ENCODE peak calls at places on chromosomes 3 and 15, in ten cellular contexts. Y is cardiac muscle cell; C is BE2C; V is left ventricle myocardium inferior; D is tibial nerve; I is RWPE2; M is A549; Z is body of pancreas; N is CD8-positive, alpha-beta T cell; S is psoas muscle. R is an unnamed sample. For H3K4me1 and H3K9me3, the result is how much of the 10 kb centered on the place peaks cover.

GRCh38 chr3:187669675-187670504 is at the start of gene SST:
- DNase-seq in Y (peak), C (peak), V (no peak), D (no peak), I (no peak), M (no peak), Z (peak), N (no peak), S (peak), R (peak)

GRCh38 chr3:122858373-122858772 is 63.5 kb downstream of the SLC49A4 start:
- DNase-seq in Y (peak), C (no peak), V (no peak), D (no peak), I (no peak), M (no peak), Z (no peak), N (no peak), S (no peak), R (peak)

GRCh38 chr3:194196876-194197275 is 60.9 kb downstream of the HES1 start:
- DNase-seq in Y (no peak), C (no peak), V (no peak), D (no peak), I (no peak), M (no peak), Z (no peak), N (no peak), S (no peak), R (no peak)

GRCh38 chr3:79016587-79017380 is 751.0 kb downstream of the ROBO1 start:
- DNase-seq in Y (no peak), C (no peak), V (no peak), D (no peak), I (no peak), M (no peak), Z (no peak), N (no peak), S (no peak), R (no peak)

GRCh38 chr3:172068977-172069376 is 29.6 kb downstream of the FNDC3B start:
- DNase-seq in Y (no peak), C (no peak), V (no peak), D (no peak), I (no peak), M (no peak), Z (no peak), N (no peak), S (no peak), R (no peak)

GRCh38 chr3:48715179-48715800 is 1.7 kb downstream of the IP6K2 start:
- DNase-seq in Y (peak), C (peak), V (no peak), D (no peak), I (no peak), M (no peak), Z (no peak), N (no peak), S (no peak), R (no peak)

GRCh38 chr3:25540187-25540765 is 112.2 kb downstream of the RARB start:
- DNase-seq in Y (no peak), C (no peak), V (no peak), D (no peak), I (no peak), M (no peak), Z (no peak), N (no peak), S (no peak), R (no peak)

GRCh38 chr3:132256984-132257383 is 60.2 kb upstream of the ACP3 start:
- DNase-seq in Y (peak), C (peak), V (no peak), D (no peak), I (no peak), M (no peak), Z (peak), N (no peak), S (no peak), R (peak)

GRCh38 chr3:99639579-99639978 is 1.2 kb downstream of the COL8A1 start:
- DNase-seq in Y (peak), C (no peak), V (no peak), D (no peak), I (no peak), M (no peak), Z (no peak), N (no peak), S (no peak), R (no peak)

GRCh38 chr3:172159376-172159775 is 120.0 kb downstream of the FNDC3B start:
- DNase-seq in Y (no peak), C (no peak), V (no peak), D (no peak), I (no peak), M (no peak), Z (no peak), N (no peak), S (no peak), R (no peak)

GRCh38 chr15:69784808-69785550 is 312.7 kb downstream of the TLE3 start:
- DNase-seq in Y (peak), C (no peak), V (no peak), D (no peak), I (no peak), M (no peak), Z (no peak), N (no peak), S (no peak), R (no peak)

GRCh38 chr3:49371946-49372345 is 13.8 kb upstream of the GPX1 start:
- DNase-seq in Y (no peak), C (no peak), V (no peak), D (no peak), I (no peak), M (no peak), Z (no peak), N (no peak), S (no peak), R (no peak)

GRCh38 chr3:48463703-48464102 is 17.2 kb downstream of the ATRIP start:
- DNase-seq in Y (no peak), C (no peak), V (no peak), D (no peak), I (no peak), M (no peak), Z (no peak), N (no peak), S (no peak), R (no peak)

GRCh38 chr3:2853627-2854026 is 256.5 kb downstream of the IL5RA start:
- DNase-seq in Y (no peak), C (no peak), V (no peak), D (no peak), I (no peak), M (no peak), Z (no peak), N (no peak), S (no peak), R (no peak)

GRCh38 chr3:139455855-139456254 is 20.5 kb downstream of the RBP2 start:
- DNase-seq in Y (peak), C (no peak), V (no peak), D (no peak), I (no peak), M (peak), Z (no peak), N (no peak), S (no peak), R (no peak)

GRCh38 chr15:63490345-63491034 is 13.9 kb upstream of the USP3 start:
- DNase-seq in Y (no peak), C (no peak), V (no peak), D (no peak), I (no peak), M (no peak), Z (no peak), N (no peak), S (no peak), R (no peak)

GRCh38 chr3:52973806-52974205 is 72.1 kb downstream of the SFMBT1 start:
- DNase-seq in Y (no peak), C (no peak), V (no peak), D (no peak), I (no peak), M (no peak), Z (no peak), N (no peak), S (no peak), R (no peak)

GRCh38 chr3:150370982-150371381 is 37.1 kb upstream of the TSC22D2 start:
- DNase-seq in Y (no peak), C (no peak), V (no peak), D (no peak), I (no peak), M (no peak), Z (no peak), N (no peak), S (no peak), R (no peak)

GRCh38 chr3:187783098-187783497 is 37.8 kb upstream of the BCL6 start:
- DNase-seq in Y (peak), C (no peak), V (peak), D (no peak), I (no peak), M (no peak), Z (peak), N (no peak), S (no peak), R (no peak)

GRCh38 chr3:151165221-151165620 is 37.8 kb downstream of the GPR171 start:
- DNase-seq in Y (no peak), C (no peak), V (no peak), D (no peak), I (no peak), M (no peak), Z (no peak), N (no peak), S (no peak), R (no peak)

GRCh38 chr3:121747976-121748375 is 1.6 kb downstream of the GOLGB1 start:
- DNase-seq in Y (no peak), C (no peak), V (no peak), D (no peak), I (no peak), M (no peak), Z (no peak), N (no peak), S (no peak), R (no peak)

GRCh38 chr3:168081171-168081771 is 14.5 kb downstream of the GOLIM4 start:
- DNase-seq in Y (no peak), C (no peak), V (no peak), D (no peak), I (no peak), M (no peak), Z (no peak), N (no peak), S (no peak), R (no peak)

GRCh38 chr3:3443482-3443881 is 264.0 kb upstream of the CRBN start:
- DNase-seq in Y (no peak), C (no peak), V (no peak), D (no peak), I (no peak), M (no peak), Z (no peak), N (no peak), S (no peak), R (no peak)

GRCh38 chr3:31193871-31194270 is 299.4 kb upstream of the GADL1 start:
- DNase-seq in Y (no peak), C (no peak), V (no peak), D (no peak), I (no peak), M (no peak), Z (no peak), N (no peak), S (no peak), R (no peak)

GRCh38 chr3:178084938-178085816 is 451.1 kb upstream of the KCNMB2 start:
- DNase-seq in Y (peak), C (peak), V (peak), D (peak), I (no peak), M (no peak), Z (peak), N (peak), S (peak), R (peak)

GRCh38 chr3:32106132-32106928 is at the start of gene GPD1L:
- DNase-seq in Y (peak), C (peak), V (peak), D (peak), I (peak), M (peak), Z (peak), N (peak), S (peak), R (peak)

GRCh38 chr15:89018235-89018634 is 70.0 kb upstream of the ABHD2 start:
- DNase-seq in Y (peak), C (no peak), V (peak), D (peak), I (no peak), M (no peak), Z (peak), N (no peak), S (peak), R (no peak)

GRCh38 chr15:48641416-48641815 is 4.1 kb downstream of the FBN1 start:
- DNase-seq in Y (peak), C (no peak), V (no peak), D (no peak), I (no peak), M (no peak), Z (no peak), N (no peak), S (no peak), R (no peak)

GRCh38 chr15:80982205-80982604 is 7.4 kb downstream of the MESD start:
- DNase-seq in Y (no peak), C (no peak), V (no peak), D (no peak), I (no peak), M (no peak), Z (no peak), N (no peak), S (no peak), R (no peak)

GRCh38 chr15:48553559-48553958 is 92.0 kb downstream of the FBN1 start:
- DNase-seq in Y (peak), C (no peak), V (no peak), D (no peak), I (no peak), M (no peak), Z (no peak), N (no peak), S (no peak), R (no peak)

GRCh38 chr3:114380233-114380645 is 86.4 kb downstream of the TIGIT start:
- DNase-seq in Y (peak), C (no peak), V (peak), D (peak), I (no peak), M (no peak), Z (peak), N (no peak), S (peak), R (peak)

GRCh38 chr3:183188895-183189462 is 26.4 kb upstream of the LAMP3 start:
- DNase-seq in Y (peak), C (peak), V (peak), D (no peak), I (no peak), M (peak), Z (peak), N (peak), S (peak), R (peak)

GRCh38 chr15:100704281-100705055 is 102.1 kb downstream of the ASB7 start:
- DNase-seq in Y (no peak), C (no peak), V (no peak), D (no peak), I (peak), M (no peak), Z (no peak), N (no peak), S (no peak), R (no peak)

DNA sequence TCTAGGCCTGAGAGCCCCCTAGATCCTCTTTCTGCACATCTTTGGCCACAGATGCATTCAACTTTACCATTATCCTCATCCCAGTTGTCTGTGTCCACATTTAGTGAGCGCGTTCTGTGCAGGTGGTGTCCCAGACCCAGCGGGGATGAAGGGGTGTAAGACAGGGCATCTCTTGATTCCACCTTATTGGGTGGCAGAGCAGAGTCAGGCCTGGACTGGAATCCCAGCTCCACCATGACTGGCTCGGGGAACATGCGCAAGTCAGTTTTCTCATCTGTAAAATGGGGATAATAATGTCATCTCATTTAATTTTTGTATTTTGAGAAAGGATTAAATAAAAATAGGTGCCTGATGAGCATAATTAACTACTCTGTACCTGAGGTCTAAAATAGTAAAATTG is 7.8 kb downstream of the SMAD6 start:
- DNase-seq in Y (no peak), C (no peak), V (no peak), D (no peak), I (no peak), M (no peak), Z (no peak), N (no peak), S (no peak), R (no peak)
- H3K4me1 ChIP-seq in Y (half or more), C (under half), V (half or more), D (under half), I (under half), M (half or more), Z (under half), N (under half), S (under half), R (under half)

DNA sequence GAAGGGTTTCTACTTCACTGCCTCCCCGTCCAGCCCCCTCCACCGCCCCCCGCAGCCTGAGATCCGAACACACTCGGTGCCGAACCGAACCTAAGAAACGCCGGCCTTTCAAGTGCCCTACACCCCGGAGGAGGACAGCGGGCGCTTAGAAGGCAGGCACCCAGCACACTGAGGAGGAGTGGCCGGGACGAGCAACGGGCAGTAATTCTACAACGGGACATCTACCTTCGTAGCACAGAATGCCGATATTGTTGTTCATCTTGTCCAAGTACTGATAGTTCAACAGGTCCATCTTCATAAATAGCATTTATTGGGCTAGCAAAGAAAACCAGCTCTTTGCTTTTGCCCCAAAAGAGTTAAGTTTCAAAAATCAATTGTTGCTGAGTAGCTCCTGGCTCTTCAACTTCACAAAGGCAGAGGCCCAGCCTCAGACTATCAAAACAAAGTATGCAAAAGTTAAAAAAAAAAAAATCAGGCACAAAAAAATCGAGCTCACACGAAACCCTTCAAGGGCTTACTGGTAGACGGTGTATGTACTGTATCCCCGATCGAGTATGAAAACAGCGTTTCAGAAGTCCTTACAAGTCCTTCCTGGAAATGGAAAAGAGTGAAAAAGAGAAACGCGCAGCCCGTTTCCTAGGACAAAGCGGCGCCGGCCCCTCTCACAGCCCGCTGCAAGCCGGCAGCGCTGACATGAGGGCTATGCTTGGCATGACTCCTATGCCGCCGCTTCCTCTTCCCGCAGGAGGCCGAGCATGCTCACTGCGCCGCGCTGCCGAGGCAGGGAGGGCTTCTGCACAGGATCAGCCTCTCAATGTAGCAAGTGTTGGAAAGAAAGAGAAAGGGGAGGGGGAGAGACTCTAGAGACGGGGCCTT is at the start of gene VGLL4:
- DNase-seq in Y (peak), C (peak), V (peak), D (peak), I (peak), M (peak), Z (peak), N (peak), S (peak), R (peak)
- TF ChIP-seq CTCF in Y (peak), C (no peak), V (peak), D (peak), I (peak), M (no peak), Z (no peak), N (no peak), S (peak), R (no peak)

GRCh38 chr3:72680766-72681165 is 167.5 kb downstream of the SHQ1 start:
- DNase-seq in Y (no peak), C (no peak), V (no peak), D (no peak), I (no peak), M (no peak), Z (no peak), N (no peak), S (no peak), R (no peak)

GRCh38 chr3:72675243-72675642 is 173.0 kb downstream of the SHQ1 start:
- DNase-seq in Y (peak), C (no peak), V (no peak), D (no peak), I (no peak), M (no peak), Z (no peak), N (no peak), S (no peak), R (no peak)

GRCh38 chr3:72678892-72679291 is 169.4 kb downstream of the SHQ1 start:
- DNase-seq in Y (no peak), C (no peak), V (no peak), D (no peak), I (no peak), M (no peak), Z (no peak), N (no peak), S (no peak), R (no peak)

GRCh38 chr3:72679540-72680198 is 168.6 kb downstream of the SHQ1 start:
- DNase-seq in Y (peak), C (no peak), V (no peak), D (no peak), I (no peak), M (no peak), Z (no peak), N (no peak), S (no peak), R (no peak)

DNA sequence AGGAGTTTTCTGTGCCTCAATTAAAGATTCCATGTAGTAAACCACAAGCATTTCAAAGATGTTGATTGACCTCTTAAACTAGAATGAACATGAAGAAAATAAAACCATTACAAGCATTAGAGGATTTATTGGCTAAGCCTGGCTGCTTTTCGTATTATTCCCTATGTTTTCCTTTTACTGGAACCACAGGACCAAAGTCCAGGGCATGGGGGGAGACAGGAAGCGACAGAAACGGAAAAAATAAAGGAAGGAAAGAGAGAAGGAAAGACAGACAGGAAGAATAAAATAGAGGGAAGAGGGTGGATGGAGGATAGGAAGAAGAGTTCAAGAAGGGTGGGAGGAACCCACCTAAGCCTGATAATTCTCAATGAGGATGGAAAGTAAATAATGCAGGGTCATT is 169.9 kb downstream of the SHQ1 start:
- DNase-seq in Y (no peak), C (no peak), V (no peak), D (no peak), I (no peak), M (no peak), Z (no peak), N (no peak), S (no peak), R (no peak)
- H3K9me3 ChIP-seq in Y (under half), C (under half), V (under half), D (under half), I (under half), M (under half), Z (under half), N (under half), S (under half), R (under half)

GRCh38 chr15:73990250-73991005 is 1.7 kb downstream of the STOML1 start:
- DNase-seq in Y (no peak), C (no peak), V (no peak), D (no peak), I (no peak), M (no peak), Z (no peak), N (no peak), S (no peak), R (no peak)

GRCh38 chr15:73992594-73992898 is 451 bp upstream of the STOML1 start:
- DNase-seq in Y (no peak), C (no peak), V (no peak), D (no peak), I (no peak), M (no peak), Z (no peak), N (no peak), S (no peak), R (no peak)

GRCh38 chr15:73991260-73991659 is 835 bp downstream of the STOML1 start:
- DNase-seq in Y (peak), C (peak), V (peak), D (peak), I (no peak), M (no peak), Z (peak), N (no peak), S (peak), R (no peak)

GRCh38 chr15:73993211-73993994 is 1.1 kb upstream of the PML start:
- DNase-seq in Y (no peak), C (no peak), V (no peak), D (no peak), I (no peak), M (no peak), Z (no peak), N (no peak), S (no peak), R (no peak)

GRCh38 chr15:73991726-73992593 is at the start of gene STOML1:
- DNase-seq in Y (peak), C (peak), V (peak), D (peak), I (peak), M (peak), Z (peak), N (peak), S (peak), R (peak)
- H3K4me1 ChIP-seq in Y (under half), C (under half), V (half or more), D (half or more), I (half or more), M (under half), Z (half or more), N (under half), S (half or more), R (under half)